ENCODE peak calls at places on chromosomes 1 and 21, in seven cellular contexts. K is neural progenitor cell, V is fibroblast of lung, H is H1, G is thoracic aorta, Q is aorta, Y is foreskin keratinocyte. T is an unnamed sample. For H3K27me3, the result is how much of the 10 kb centered on the place peaks cover.

GRCh38 chr1:100862591-100862990 is 32.1 kb downstream of the EXTL2 start:
- DNase-seq in G (no peak), K (no peak), Y (no peak), V (peak), Q (no peak), H (no peak), T (no peak)

GRCh38 chr1:36161656-36162531 is 5.9 kb downstream of the MAP7D1 start:
- DNase-seq in G (no peak), V (peak), K (no peak), Y (peak), Q (no peak), H (no peak), T (no peak)

GRCh38 chr1:109277434-109278204 is 5.3 kb downstream of the PSRC1 start:
- DNase-seq in H (peak), K (peak), G (peak), Q (peak), Y (no peak), V (peak), T (peak)

GRCh38 chr21:14945176-14945575 is 119.6 kb downstream of the NRIP1 start:
- DNase-seq in G (no peak), V (no peak), H (no peak), Y (no peak), Q (no peak), K (no peak), T (no peak)

GRCh38 chr1:150237746-150238145 is 1.8 kb upstream of the ANP32E start:
- DNase-seq in K (no peak), G (no peak), Y (no peak), V (no peak), H (peak), Q (peak), T (no peak)

GRCh38 chr1:47593001-47593568 is 155.2 kb downstream of the FOXD2 start:
- DNase-seq in H (peak), V (no peak), Y (no peak), Q (no peak), K (peak), G (no peak), T (no peak)

GRCh38 chr1:32774950-32775634 is 42.1 kb downstream of the YARS1 start:
- DNase-seq in Y (peak), Q (peak), H (no peak), K (no peak), G (no peak), V (peak), T (no peak)

GRCh38 chr1:213989071-213989739 is 1.4 kb downstream of the PROX1 start:
- DNase-seq in K (peak), G (no peak), Y (no peak), H (peak), Q (peak), V (no peak), T (no peak)

GRCh38 chr1:58964880-58965279 is 181.0 kb upstream of the JUN start:
- DNase-seq in K (no peak), Y (peak), G (no peak), Q (no peak), V (no peak), H (no peak), T (no peak)

GRCh38 chr21:44024895-44025353 is 12.8 kb downstream of the TRAPPC10 start:
- DNase-seq in K (peak), V (peak), H (no peak), Q (peak), G (no peak), Y (peak), T (no peak)

GRCh38 chr1:85494074-85494956 is 29.4 kb upstream of the DDAH1 start:
- DNase-seq in H (no peak), Y (no peak), G (no peak), V (no peak), K (no peak), Q (no peak), T (no peak)

DNA sequence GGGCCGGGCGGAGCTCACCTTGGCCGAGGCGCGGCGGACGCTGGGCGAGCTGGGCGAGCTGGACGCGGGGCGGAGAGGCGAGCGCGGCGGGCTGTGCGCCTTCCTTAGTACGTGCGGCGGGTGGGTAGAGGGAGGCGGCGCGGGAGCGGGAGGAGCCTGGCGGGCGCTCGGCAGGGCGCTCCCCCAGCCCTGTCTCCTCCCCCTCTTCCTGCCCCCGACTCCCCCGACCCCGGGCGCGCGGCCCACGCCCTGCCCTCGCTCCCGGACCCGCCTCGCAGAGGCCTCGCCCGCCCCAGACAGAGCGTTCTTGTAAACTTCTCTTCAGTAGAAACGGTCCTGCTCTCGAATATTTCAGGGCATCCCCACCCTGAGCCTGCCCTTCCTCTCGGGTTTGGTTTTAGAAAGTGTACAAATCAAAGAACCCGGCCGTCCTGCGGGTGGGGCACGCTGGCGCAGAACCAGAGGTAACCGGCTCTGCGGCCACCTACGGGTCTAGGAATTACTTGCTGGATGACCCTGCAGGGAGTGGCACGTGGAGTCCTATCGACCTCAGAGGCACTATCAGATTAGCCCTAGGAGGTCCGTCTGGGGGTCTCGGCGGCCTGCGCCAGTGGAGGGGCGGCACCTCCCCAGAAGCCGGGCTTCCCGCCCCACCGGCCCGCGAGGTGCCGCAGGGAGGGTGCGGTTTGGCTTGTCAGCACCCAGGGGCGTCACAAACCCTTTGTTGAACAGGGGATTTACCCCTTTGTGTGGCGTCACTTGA is at the start of gene S100A10:
- DNase-seq in Y (peak), G (peak), V (peak), K (peak), H (peak), Q (peak), T (no peak)
- H3K27me3 ChIP-seq in Y (under half), G (under half), V (under half), K (half or more), H (under half), Q (under half), T (under half)

DNA sequence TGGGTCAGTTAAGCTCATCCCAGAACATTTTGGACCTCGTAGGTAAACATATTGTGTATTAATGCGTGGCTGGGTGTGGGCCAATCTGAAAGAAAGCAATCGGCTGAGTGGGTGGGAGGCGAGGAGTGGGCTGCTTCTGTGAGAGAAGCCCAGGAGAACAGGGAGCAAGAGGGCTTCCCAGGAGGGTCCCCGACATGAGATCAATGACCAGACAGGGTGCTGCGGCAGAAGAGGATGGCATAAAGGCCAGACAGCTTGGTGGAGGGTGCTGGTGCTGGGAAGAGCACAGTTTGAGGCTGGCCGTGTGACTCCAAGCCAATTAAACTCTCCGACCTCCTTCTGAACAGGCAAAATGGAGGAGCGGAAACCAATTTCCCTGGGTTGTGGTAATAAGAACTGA is 63.1 kb downstream of the MEF2D start:
- DNase-seq in Q (no peak), V (no peak), H (no peak), G (no peak), Y (no peak), K (no peak), T (no peak)
- H3K27me3 ChIP-seq in Q (under half), V (half or more), H (half or more), G (half or more), Y (half or more), K (half or more), T (half or more)

GRCh38 chr1:181482521-181483083 is 715 bp upstream of the CACNA1E start:
- DNase-seq in Q (peak), K (peak), Y (peak), V (peak), G (no peak), H (peak), T (peak)
- H3K27me3 ChIP-seq in Q (under half), K (half or more), Y (half or more), V (under half), G (under half), H (under half), T (half or more)

DNA sequence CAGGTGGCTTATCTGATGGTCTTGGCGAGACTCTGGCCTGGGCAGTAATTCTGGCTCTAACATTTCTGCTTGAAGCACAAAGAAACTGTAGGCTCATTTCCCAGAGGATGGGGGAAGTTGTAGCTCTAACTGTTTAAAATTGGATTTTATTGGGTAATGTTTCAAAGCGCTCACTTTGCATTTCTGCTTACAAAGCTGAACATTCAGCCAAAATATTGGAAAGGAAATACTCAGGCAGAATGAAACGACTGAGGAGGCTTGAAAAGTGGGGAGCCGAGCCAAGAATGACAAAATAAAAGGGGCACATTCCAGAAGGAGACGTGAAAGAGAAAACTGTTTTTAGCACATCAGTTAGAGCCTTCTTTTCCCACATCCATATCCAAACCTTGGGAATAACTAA is 202.6 kb downstream of the GRIK1 start:
- DNase-seq in Q (no peak), V (no peak), H (no peak), K (no peak), Y (no peak), G (no peak), T (no peak)
- H3K27me3 ChIP-seq in Q (under half), V (under half), H (under half), K (under half), Y (under half), G (under half), T (under half)

GRCh38 chr1:43274804-43275180 is 5.0 kb downstream of the TMEM125 start:
- DNase-seq in G (no peak), H (no peak), Q (peak), V (no peak), Y (no peak), K (no peak), T (no peak)
- H3K27me3 ChIP-seq in G (under half), H (under half), Q (under half), V (under half), Y (under half), K (under half), T (under half)

DNA sequence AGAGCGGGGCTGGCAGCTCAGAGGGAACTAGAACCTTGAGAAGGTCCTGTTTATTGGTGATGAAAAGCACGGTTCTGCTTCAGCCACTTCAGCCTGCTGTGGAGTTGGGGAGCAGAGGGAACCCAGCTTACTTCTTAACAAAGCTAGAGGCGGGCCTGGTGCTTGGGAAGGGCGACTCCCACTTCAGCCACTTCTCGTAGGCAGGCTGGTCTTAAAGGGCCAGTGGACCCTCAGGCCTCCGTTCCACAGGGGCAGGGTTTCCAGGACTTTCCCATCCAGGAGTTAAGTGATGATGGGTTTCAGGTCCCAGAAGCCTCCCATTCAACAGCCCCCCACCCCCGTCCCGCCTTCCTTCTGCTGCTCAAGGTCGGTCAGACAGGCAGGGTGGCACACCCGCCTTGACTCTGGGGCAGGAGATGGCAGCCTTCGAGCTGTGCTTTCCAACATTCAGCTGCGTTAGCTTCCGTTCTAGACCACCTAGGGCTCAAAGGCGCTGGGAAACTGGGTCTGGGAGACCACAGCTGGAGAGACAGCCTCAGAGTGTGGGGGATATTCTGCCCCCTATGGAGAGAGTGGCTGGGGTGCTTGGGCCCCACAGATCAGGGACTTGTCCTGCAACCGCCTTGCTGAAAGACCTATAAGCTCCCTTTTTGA is 3.4 kb downstream of the RUNX3 start:
- DNase-seq in G (no peak), H (no peak), K (peak), Q (no peak), Y (no peak), V (no peak), T (no peak)
- H3K27me3 ChIP-seq in G (under half), H (half or more), K (half or more), Q (under half), Y (half or more), V (under half), T (under half)

DNA sequence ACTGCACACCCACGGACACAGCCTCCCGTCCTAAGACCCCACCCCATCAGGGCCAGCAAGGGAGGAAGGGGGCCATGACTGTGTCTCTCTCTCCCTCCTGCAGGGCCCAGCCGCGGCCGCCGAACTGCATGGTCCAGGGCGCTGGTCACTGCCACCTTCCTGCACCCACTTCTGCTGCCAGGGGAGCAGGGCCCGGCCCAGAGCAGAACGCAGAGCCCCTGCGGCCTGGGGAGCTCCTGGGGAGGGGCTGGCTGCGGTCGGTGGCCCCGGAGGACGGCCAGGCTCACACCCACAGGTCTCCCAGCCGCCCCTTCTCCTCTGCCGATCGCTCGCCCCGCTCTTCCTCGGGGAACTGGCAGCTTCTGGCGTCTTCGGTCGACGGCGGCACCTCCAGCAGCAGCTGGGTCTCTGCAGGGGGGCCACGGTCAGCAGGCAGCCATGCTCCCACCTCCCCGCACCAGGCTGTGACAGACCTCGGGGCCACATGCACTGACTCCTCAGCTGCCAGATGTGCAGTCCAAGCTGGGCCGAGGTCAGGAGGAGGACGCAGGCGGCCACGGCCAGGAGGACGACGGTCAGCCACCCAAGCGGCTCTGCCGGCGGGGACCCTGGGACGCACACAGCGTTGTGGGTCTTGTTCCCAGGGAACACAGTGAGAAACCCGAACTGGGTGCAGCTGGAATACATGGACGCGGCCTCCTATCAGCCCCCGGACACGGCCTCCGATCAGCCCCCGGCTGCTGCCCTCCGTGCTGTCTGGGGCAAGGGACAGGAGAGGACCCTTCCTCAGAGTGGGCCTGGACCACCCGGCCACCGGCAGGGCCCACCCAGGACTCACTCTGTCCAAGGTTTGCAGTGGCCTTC is 2.6 kb downstream of the TNFRSF18 start:
- DNase-seq in Y (no peak), G (no peak), V (no peak), K (no peak), H (peak), Q (peak), T (no peak)
- H3K27me3 ChIP-seq in Y (under half), G (under half), V (under half), K (half or more), H (under half), Q (under half), T (under half)

DNA sequence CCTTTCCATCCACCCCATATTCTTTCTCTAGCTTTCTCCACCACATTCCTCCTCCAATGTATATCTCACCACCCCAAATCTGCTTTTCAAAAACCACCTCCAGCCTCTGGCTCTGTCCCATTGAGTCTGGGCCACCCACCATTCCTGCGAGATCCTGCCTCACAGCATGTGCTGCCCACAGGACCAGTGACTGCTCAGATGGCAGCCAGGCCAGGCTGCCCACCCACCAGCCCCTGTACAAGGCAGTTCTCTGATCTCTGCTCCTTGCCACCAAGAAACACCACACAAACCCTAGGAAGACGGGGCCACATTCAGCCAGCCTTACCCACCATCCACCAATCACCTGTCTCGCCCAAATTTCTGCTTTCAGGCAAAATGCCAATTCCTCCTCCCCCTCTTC is 53.7 kb downstream of the PLEKHA6 start:
- DNase-seq in V (no peak), Q (no peak), Y (no peak), H (peak), G (no peak), K (no peak), T (no peak)
- H3K27me3 ChIP-seq in V (under half), Q (under half), Y (under half), H (under half), G (under half), K (under half), T (under half)

GRCh38 chr1:98428864-98429263 is 232.7 kb upstream of the SNX7 start:
- DNase-seq in V (no peak), Y (no peak), G (no peak), H (no peak), K (no peak), Q (no peak), T (no peak)

GRCh38 chr1:98427664-98428063 is 233.9 kb upstream of the SNX7 start:
- DNase-seq in V (no peak), Y (no peak), H (no peak), G (no peak), Q (no peak), K (no peak), T (no peak)

GRCh38 chr1:98426092-98426491 is 235.4 kb upstream of the SNX7 start:
- DNase-seq in Q (no peak), Y (no peak), K (no peak), G (no peak), H (no peak), V (peak), T (no peak)

GRCh38 chr1:98429851-98430496 is 231.5 kb upstream of the SNX7 start:
- DNase-seq in Y (no peak), Q (no peak), K (peak), V (no peak), G (no peak), H (no peak), T (no peak)
- H3K27me3 ChIP-seq in Y (under half), Q (under half), K (under half), V (under half), G (under half), H (under half), T (under half)

GRCh38 chr1:1143636-1144035 is 27.7 kb upstream of the C1orf159 start:
- DNase-seq in V (no peak), K (no peak), H (no peak), Q (no peak), G (no peak), Y (no peak), T (no peak)

GRCh38 chr1:1141244-1141910 is 25.5 kb upstream of the C1orf159 start:
- DNase-seq in H (no peak), Y (no peak), Q (no peak), V (no peak), G (no peak), K (no peak), T (no peak)

GRCh38 chr1:1141911-1142250 is 26.0 kb upstream of the C1orf159 start:
- DNase-seq in V (no peak), G (no peak), Q (no peak), H (no peak), Y (no peak), K (no peak), T (no peak)

GRCh38 chr1:1142844-1143243 is 27.0 kb upstream of the C1orf159 start:
- DNase-seq in G (no peak), V (no peak), H (no peak), K (no peak), Y (no peak), Q (no peak), T (no peak)

GRCh38 chr1:1140673-1141072 is 24.8 kb upstream of the C1orf159 start:
- DNase-seq in Y (no peak), G (no peak), K (no peak), H (no peak), V (no peak), Q (no peak), T (no peak)
- H3K27me3 ChIP-seq in Y (under half), G (under half), K (under half), H (under half), V (under half), Q (under half), T (under half)

T was measured in NT2/D1.